ENCODE peak calls at places on chromosomes 5 and 9, in nine cellular contexts. One of them, this sample, is unnamed.

GRCh38 chr9:108412755-108413154 is 443.0 kb downstream of the ACTL7B start:
- DNase-seq in Peyer's patch: no peak
- DNase-seq in fibroblast of lung: no peak
- DNase-seq in heart left ventricle: no peak
- DNase-seq in Caco-2: peak
- DNase-seq in IMR-90: peak
- DNase-seq in lower leg skin: no peak
- DNase-seq in epithelial cell of esophagus: peak
- DNase-seq in left ventricle myocardium inferior: no peak
- DNase-seq in this sample: no peak

GRCh38 chr5:133932441-133933168 is 35.8 kb downstream of the C5orf15 start:
- DNase-seq in Peyer's patch: peak
- DNase-seq in fibroblast of lung: no peak
- DNase-seq in heart left ventricle: no peak
- DNase-seq in Caco-2: no peak
- DNase-seq in IMR-90: no peak
- DNase-seq in lower leg skin: no peak
- DNase-seq in epithelial cell of esophagus: no peak
- DNase-seq in left ventricle myocardium inferior: no peak
- DNase-seq in this sample: no peak

GRCh38 chr9:95074632-95075269 is 242.8 kb downstream of the FANCC start:
- DNase-seq in Peyer's patch: no peak
- DNase-seq in fibroblast of lung: no peak
- DNase-seq in heart left ventricle: no peak
- DNase-seq in Caco-2: no peak
- DNase-seq in IMR-90: no peak
- DNase-seq in lower leg skin: no peak
- DNase-seq in epithelial cell of esophagus: no peak
- DNase-seq in left ventricle myocardium inferior: no peak
- DNase-seq in this sample: peak

GRCh38 chr9:126630458-126631237 is 16.9 kb downstream of the LMX1B start:
- DNase-seq in Peyer's patch: no peak
- DNase-seq in fibroblast of lung: no peak
- DNase-seq in heart left ventricle: no peak
- DNase-seq in Caco-2: no peak
- DNase-seq in IMR-90: no peak
- DNase-seq in lower leg skin: no peak
- DNase-seq in epithelial cell of esophagus: peak
- DNase-seq in left ventricle myocardium inferior: no peak
- DNase-seq in this sample: no peak

GRCh38 chr5:68683632-68684035 is 410.2 kb upstream of the SLC30A5 start:
- DNase-seq in Peyer's patch: no peak
- DNase-seq in fibroblast of lung: peak
- DNase-seq in heart left ventricle: no peak
- DNase-seq in Caco-2: no peak
- DNase-seq in IMR-90: peak
- DNase-seq in lower leg skin: peak
- DNase-seq in epithelial cell of esophagus: peak
- DNase-seq in left ventricle myocardium inferior: no peak
- DNase-seq in this sample: no peak

GRCh38 chr5:78533356-78533755 is 115.2 kb downstream of the LHFPL2 start:
- DNase-seq in Peyer's patch: no peak
- DNase-seq in fibroblast of lung: no peak
- DNase-seq in heart left ventricle: no peak
- DNase-seq in Caco-2: no peak
- DNase-seq in IMR-90: peak
- DNase-seq in lower leg skin: no peak
- DNase-seq in epithelial cell of esophagus: peak
- DNase-seq in left ventricle myocardium inferior: no peak
- DNase-seq in this sample: no peak

GRCh38 chr9:81410201-81410600 is 279.1 kb downstream of the TLE1 start:
- DNase-seq in Peyer's patch: no peak
- DNase-seq in fibroblast of lung: peak
- DNase-seq in heart left ventricle: no peak
- DNase-seq in Caco-2: no peak
- DNase-seq in IMR-90: peak
- DNase-seq in lower leg skin: no peak
- DNase-seq in epithelial cell of esophagus: peak
- DNase-seq in left ventricle myocardium inferior: no peak
- DNase-seq in this sample: no peak

GRCh38 chr5:141767671-141768070 is 85.6 kb upstream of the ARAP3 start:
- DNase-seq in Peyer's patch: no peak
- DNase-seq in fibroblast of lung: no peak
- DNase-seq in heart left ventricle: no peak
- DNase-seq in Caco-2: no peak
- DNase-seq in IMR-90: no peak
- DNase-seq in lower leg skin: no peak
- DNase-seq in epithelial cell of esophagus: no peak
- DNase-seq in left ventricle myocardium inferior: no peak
- DNase-seq in this sample: no peak

GRCh38 chr5:79924936-79925893 is 65.8 kb downstream of the MTX3 start:
- DNase-seq in Peyer's patch: no peak
- DNase-seq in fibroblast of lung: peak
- DNase-seq in heart left ventricle: no peak
- DNase-seq in Caco-2: no peak
- DNase-seq in IMR-90: peak
- DNase-seq in lower leg skin: no peak
- DNase-seq in epithelial cell of esophagus: peak
- DNase-seq in left ventricle myocardium inferior: no peak
- DNase-seq in this sample: no peak

GRCh38 chr9:114908796-114909448 is 21.5 kb downstream of the TNFSF8 start:
- DNase-seq in Peyer's patch: no peak
- DNase-seq in fibroblast of lung: no peak
- DNase-seq in heart left ventricle: no peak
- DNase-seq in Caco-2: no peak
- DNase-seq in IMR-90: peak
- DNase-seq in lower leg skin: no peak
- DNase-seq in epithelial cell of esophagus: peak
- DNase-seq in left ventricle myocardium inferior: no peak
- DNase-seq in this sample: no peak

GRCh38 chr5:103587185-103587748 is 24.7 kb upstream of the NUDT12 start:
- DNase-seq in Peyer's patch: no peak
- DNase-seq in fibroblast of lung: peak
- DNase-seq in heart left ventricle: no peak
- DNase-seq in Caco-2: no peak
- DNase-seq in IMR-90: peak
- DNase-seq in lower leg skin: no peak
- DNase-seq in epithelial cell of esophagus: peak
- DNase-seq in left ventricle myocardium inferior: no peak
- DNase-seq in this sample: no peak

GRCh38 chr9:89993678-89994630 is 389.1 kb downstream of the GADD45G start:
- DNase-seq in Peyer's patch: peak
- DNase-seq in fibroblast of lung: no peak
- DNase-seq in heart left ventricle: peak
- DNase-seq in Caco-2: peak
- DNase-seq in IMR-90: no peak
- DNase-seq in lower leg skin: peak
- DNase-seq in epithelial cell of esophagus: no peak
- DNase-seq in left ventricle myocardium inferior: peak
- DNase-seq in this sample: peak

GRCh38 chr9:37290881-37291485 is 131.5 kb upstream of the GRHPR start:
- DNase-seq in Peyer's patch: no peak
- DNase-seq in fibroblast of lung: peak
- DNase-seq in heart left ventricle: no peak
- DNase-seq in Caco-2: no peak
- DNase-seq in IMR-90: peak
- DNase-seq in lower leg skin: no peak
- DNase-seq in epithelial cell of esophagus: peak
- DNase-seq in left ventricle myocardium inferior: no peak
- DNase-seq in this sample: no peak

GRCh38 chr5:31303688-31304087 is 110.2 kb downstream of the CDH6 start:
- DNase-seq in Peyer's patch: no peak
- DNase-seq in fibroblast of lung: no peak
- DNase-seq in heart left ventricle: no peak
- DNase-seq in Caco-2: no peak
- DNase-seq in IMR-90: no peak
- DNase-seq in lower leg skin: no peak
- DNase-seq in epithelial cell of esophagus: no peak
- DNase-seq in left ventricle myocardium inferior: no peak
- DNase-seq in this sample: no peak

DNA sequence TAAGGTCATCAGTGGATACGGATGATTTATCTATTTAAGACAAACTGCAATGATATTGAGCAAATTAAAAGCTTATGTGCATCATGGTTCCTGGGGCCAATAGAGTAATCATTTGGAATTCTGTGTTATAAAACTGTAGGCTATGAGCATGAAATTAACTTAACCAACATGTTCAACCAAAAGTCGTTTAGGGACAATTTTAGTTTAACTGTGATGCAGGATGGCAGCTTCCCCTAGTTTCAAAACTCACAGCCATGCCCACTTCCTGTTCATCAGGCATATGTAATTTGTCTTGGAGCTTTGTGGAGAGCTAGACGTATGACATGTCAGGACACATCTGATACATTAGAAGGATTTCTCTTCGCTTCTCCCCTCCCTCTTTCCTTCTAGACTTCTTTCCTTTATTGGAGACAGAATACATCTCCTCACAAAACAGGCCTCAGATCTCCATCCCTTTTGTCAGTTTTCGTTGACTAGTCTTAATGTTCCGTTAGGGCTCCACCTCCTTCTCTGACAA is 175.9 kb downstream of the MSX2 start:
- DNase-seq in Peyer's patch: no peak
- DNase-seq in fibroblast of lung: no peak
- DNase-seq in heart left ventricle: no peak
- DNase-seq in Caco-2: no peak
- DNase-seq in IMR-90: no peak
- DNase-seq in lower leg skin: no peak
- DNase-seq in epithelial cell of esophagus: no peak
- DNase-seq in left ventricle myocardium inferior: no peak
- DNase-seq in this sample: no peak
- H3K4me3 ChIP-seq in Peyer's patch: no peak
- H3K4me3 ChIP-seq in fibroblast of lung: no peak
- H3K4me3 ChIP-seq in heart left ventricle: no peak
- H3K4me3 ChIP-seq in Caco-2: no peak
- H3K4me3 ChIP-seq in IMR-90: no peak
- H3K4me3 ChIP-seq in lower leg skin: no peak
- H3K4me3 ChIP-seq in epithelial cell of esophagus: no peak
- H3K4me3 ChIP-seq in left ventricle myocardium inferior: no peak
- H3K4me3 ChIP-seq in this sample: no peak

DNA sequence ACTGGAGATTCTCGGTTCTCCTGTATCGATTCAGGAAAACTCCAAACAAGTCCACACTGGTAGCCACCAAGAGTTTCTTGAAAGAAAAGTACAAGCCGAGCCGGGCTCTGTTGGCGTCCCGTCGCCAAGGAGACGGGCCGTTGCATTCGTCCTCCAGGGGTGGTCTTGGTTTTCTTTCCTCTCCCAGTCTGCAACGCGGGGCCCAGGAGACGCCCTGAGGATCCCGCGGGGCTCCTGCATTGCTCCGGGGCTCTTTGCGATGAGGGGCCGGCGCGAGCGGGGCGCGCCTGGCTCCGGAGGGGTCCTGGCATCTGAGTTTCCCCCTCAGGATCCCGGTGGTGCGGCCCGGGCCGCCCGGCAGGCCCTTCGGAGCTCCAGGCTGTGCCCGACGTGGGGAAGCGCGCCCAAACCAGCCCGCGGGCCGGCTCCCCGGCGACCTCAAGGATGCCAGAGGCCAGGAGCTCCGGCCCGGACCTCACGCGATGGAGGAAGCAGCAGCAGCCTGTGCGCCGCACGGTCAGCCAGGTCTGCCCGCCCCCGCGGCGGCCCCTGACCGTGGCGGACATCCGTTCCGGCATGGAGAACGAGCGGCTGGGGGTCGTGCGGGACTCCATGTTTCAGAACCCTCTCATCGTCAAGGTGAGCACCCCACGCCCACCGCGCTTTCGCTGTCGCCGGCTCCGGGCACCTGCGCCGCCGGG is at the start of gene CFAP77:
- DNase-seq in Peyer's patch: peak
- DNase-seq in fibroblast of lung: peak
- DNase-seq in heart left ventricle: peak
- DNase-seq in Caco-2: peak
- DNase-seq in IMR-90: peak
- DNase-seq in lower leg skin: no peak
- DNase-seq in epithelial cell of esophagus: peak
- DNase-seq in left ventricle myocardium inferior: peak
- DNase-seq in this sample: peak
- H3K4me3 ChIP-seq in Peyer's patch: peak
- H3K4me3 ChIP-seq in fibroblast of lung: peak
- H3K4me3 ChIP-seq in heart left ventricle: peak
- H3K4me3 ChIP-seq in Caco-2: peak
- H3K4me3 ChIP-seq in IMR-90: peak
- H3K4me3 ChIP-seq in lower leg skin: peak
- H3K4me3 ChIP-seq in epithelial cell of esophagus: peak
- H3K4me3 ChIP-seq in left ventricle myocardium inferior: peak
- H3K4me3 ChIP-seq in this sample: peak

GRCh38 chr9:5511935-5512580 is 1.7 kb downstream of the PDCD1LG2 start:
- DNase-seq in Peyer's patch: no peak
- DNase-seq in fibroblast of lung: peak
- DNase-seq in heart left ventricle: no peak
- DNase-seq in Caco-2: no peak
- DNase-seq in IMR-90: no peak
- DNase-seq in lower leg skin: no peak
- DNase-seq in epithelial cell of esophagus: peak
- DNase-seq in left ventricle myocardium inferior: no peak
- DNase-seq in this sample: no peak
- H3K4me3 ChIP-seq in Peyer's patch: no peak
- H3K4me3 ChIP-seq in fibroblast of lung: peak
- H3K4me3 ChIP-seq in heart left ventricle: no peak
- H3K4me3 ChIP-seq in Caco-2: no peak
- H3K4me3 ChIP-seq in IMR-90: peak
- H3K4me3 ChIP-seq in lower leg skin: no peak
- H3K4me3 ChIP-seq in epithelial cell of esophagus: no peak
- H3K4me3 ChIP-seq in left ventricle myocardium inferior: peak
- H3K4me3 ChIP-seq in this sample: peak

DNA sequence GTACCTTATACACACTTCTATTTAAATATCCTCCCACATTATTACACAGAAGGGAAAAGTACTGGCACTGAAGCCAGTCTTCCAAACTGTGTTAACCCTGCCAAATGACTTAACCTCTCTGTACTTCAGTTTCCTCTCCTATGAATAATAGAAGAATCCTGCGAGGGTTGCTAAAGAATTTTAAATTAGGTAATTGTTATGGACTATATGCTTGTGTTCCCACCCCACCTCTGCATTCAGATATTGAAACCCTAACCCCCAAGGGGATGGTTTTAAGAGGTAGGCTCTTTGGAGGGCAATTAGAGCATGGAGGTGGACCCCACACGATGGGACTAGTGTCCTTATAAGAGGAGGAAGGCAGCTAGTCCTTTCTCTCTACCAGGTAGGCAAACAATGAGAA is 72.7 kb downstream of the TTLL11 start:
- DNase-seq in Peyer's patch: no peak
- DNase-seq in fibroblast of lung: no peak
- DNase-seq in heart left ventricle: no peak
- DNase-seq in Caco-2: no peak
- DNase-seq in IMR-90: peak
- DNase-seq in lower leg skin: no peak
- DNase-seq in epithelial cell of esophagus: no peak
- DNase-seq in left ventricle myocardium inferior: no peak
- DNase-seq in this sample: no peak
- H3K4me3 ChIP-seq in Peyer's patch: no peak
- H3K4me3 ChIP-seq in fibroblast of lung: no peak
- H3K4me3 ChIP-seq in heart left ventricle: no peak
- H3K4me3 ChIP-seq in Caco-2: no peak
- H3K4me3 ChIP-seq in IMR-90: no peak
- H3K4me3 ChIP-seq in lower leg skin: no peak
- H3K4me3 ChIP-seq in epithelial cell of esophagus: no peak
- H3K4me3 ChIP-seq in left ventricle myocardium inferior: no peak
- H3K4me3 ChIP-seq in this sample: no peak